ENCODE peak calls at places on chromosomes 12 and 14, in four cellular contexts. O, Z, N and V are unnamed samples.

GRCh38 chr12:9687228-9687627 is 17.7 kb downstream of the CLEC2D start:
- DNase-seq in O (no peak), Z (peak), N (no peak), V (peak)

GRCh38 chr14:105165134-105165704 is 3.4 kb downstream of the JAG2 start:
- DNase-seq in O (no peak), Z (no peak), N (no peak), V (no peak)

GRCh38 chr12:117580718-117581062 is 219.3 kb upstream of the NOS1 start:
- DNase-seq in O (no peak), Z (peak), N (no peak), V (peak)

GRCh38 chr12:131642101-131642540 is 68.8 kb upstream of the SFSWAP start:
- DNase-seq in O (peak), Z (peak), N (no peak), V (peak)

GRCh38 chr14:104665663-104666522 is 23.5 kb upstream of the INF2 start:
- DNase-seq in O (peak), Z (no peak), N (no peak), V (peak)

GRCh38 chr12:105018761-105019160 is 32.6 kb downstream of the NOPCHAP1 start:
- DNase-seq in O (no peak), Z (no peak), N (no peak), V (no peak)

GRCh38 chr12:118330421-118331018 is 42.2 kb downstream of the TAOK3 start:
- DNase-seq in O (no peak), Z (peak), N (no peak), V (no peak)

GRCh38 chr14:74299061-74299545 is 3.6 kb downstream of the ABCD4 start:
- DNase-seq in O (no peak), Z (no peak), N (no peak), V (peak)

GRCh38 chr12:130965668-130966067 is 12.0 kb downstream of the ADGRD1 start:
- DNase-seq in O (no peak), Z (no peak), N (no peak), V (no peak)

GRCh38 chr14:55605793-55606192 is 25.8 kb downstream of the KTN1 start:
- DNase-seq in O (peak), Z (no peak), N (no peak), V (no peak)

GRCh38 chr14:100555436-100556067 is 31.7 kb downstream of the BEGAIN start:
- DNase-seq in O (no peak), Z (no peak), N (no peak), V (no peak)

GRCh38 chr12:49983892-49984291 is 11.1 kb downstream of the AQP6 start:
- DNase-seq in O (no peak), Z (peak), N (no peak), V (no peak)

GRCh38 chr14:78417532-78417931 is 247.4 kb downstream of the NRXN3 start:
- DNase-seq in O (no peak), Z (no peak), N (no peak), V (no peak)

GRCh38 chr12:69161835-69162234 is 77.5 kb upstream of the CPSF6 start:
- DNase-seq in O (no peak), Z (no peak), N (no peak), V (no peak)

GRCh38 chr14:67987596-67987995 is 168.0 kb downstream of the RAD51B start:
- DNase-seq in O (no peak), Z (peak), N (no peak), V (no peak)

GRCh38 chr12:130686511-130686981 is 29.6 kb downstream of the RIMBP2 start:
- DNase-seq in O (no peak), Z (no peak), N (no peak), V (no peak)

GRCh38 chr14:73696466-73697390 is 17.5 kb downstream of the PNMA1 start:
- DNase-seq in O (peak), Z (peak), N (peak), V (peak)

GRCh38 chr12:81468206-81468605 is 290.9 kb downstream of the PPFIA2 start:
- DNase-seq in O (no peak), Z (no peak), N (no peak), V (no peak)

GRCh38 chr12:114769634-114770033 is 85.7 kb upstream of the TBX3 start:
- DNase-seq in O (peak), Z (no peak), N (no peak), V (no peak)

GRCh38 chr12:2266666-2267623 is 214.2 kb downstream of the CACNA1C start:
- DNase-seq in O (peak), Z (no peak), N (no peak), V (no peak)

GRCh38 chr12:53804429-53804828 is 52.6 kb upstream of the CISTR start:
- DNase-seq in O (no peak), Z (no peak), N (no peak), V (no peak)

GRCh38 chr12:41965996-41966395 is 178.7 kb downstream of the GXYLT1 start:
- DNase-seq in O (no peak), Z (no peak), N (no peak), V (no peak)

GRCh38 chr12:81543621-81544139 is 215.5 kb downstream of the PPFIA2 start:
- DNase-seq in O (no peak), Z (no peak), N (no peak), V (no peak)

GRCh38 chr12:46788247-46788887 is 37.4 kb downstream of the SLC38A4 start:
- DNase-seq in O (no peak), Z (no peak), N (no peak), V (no peak)

GRCh38 chr12:102659200-102659911 is 179.0 kb upstream of the IGF1 start:
- DNase-seq in O (no peak), Z (no peak), N (no peak), V (no peak)

GRCh38 chr14:99320621-99321235 is 48.7 kb upstream of the BCL11B start:
- DNase-seq in O (no peak), Z (no peak), N (no peak), V (no peak)

GRCh38 chr12:95543305-95543704 is 8.0 kb downstream of the USP44 start:
- DNase-seq in O (no peak), Z (no peak), N (no peak), V (no peak)

GRCh38 chr12:45235087-45236025 is 19.5 kb downstream of the ANO6 start:
- DNase-seq in O (peak), Z (peak), N (no peak), V (peak)

GRCh38 chr14:64731141-64731581 is 26.9 kb downstream of the PLEKHG3 start:
- DNase-seq in O (no peak), Z (no peak), N (no peak), V (no peak)

GRCh38 chr12:79782197-79782890 is 91.6 kb upstream of the PAWR start:
- DNase-seq in O (no peak), Z (no peak), N (no peak), V (no peak)

GRCh38 chr12:53735-54095 is 12.9 kb upstream of the IQSEC3 start:
- DNase-seq in O (no peak), Z (no peak), N (no peak), V (no peak)

GRCh38 chr14:106564058-106564643 is 1037.8 kb downstream of the TMEM121 start:
- DNase-seq in O (peak), Z (peak), N (peak), V (no peak)

GRCh38 chr12:663293-663871 is at the start of gene NINJ2:
- DNase-seq in O (no peak), Z (no peak), N (no peak), V (no peak)

GRCh38 chr14:50399251-50400032 is 2.8 kb upstream of the CDKL1 start:
- DNase-seq in O (no peak), Z (no peak), N (no peak), V (peak)

GRCh38 chr12:6047249-6048227 is 76.9 kb downstream of the VWF start:
- DNase-seq in O (no peak), Z (no peak), N (no peak), V (no peak)

GRCh38 chr12:130970165-130970907 is 16.6 kb downstream of the ADGRD1 start:
- DNase-seq in O (no peak), Z (no peak), N (no peak), V (no peak)

GRCh38 chr14:32370720-32371119 is 41.6 kb downstream of the AKAP6 start:
- DNase-seq in O (no peak), Z (no peak), N (peak), V (peak)
- TF ChIP-seq TCF7L2 in O (no peak), Z (no peak), N (no peak), V (no peak)

GRCh38 chr12:57886590-57887363 is 40.2 kb upstream of the CTDSP2 start:
- DNase-seq in O (no peak), Z (no peak), N (no peak), V (no peak)
- TF ChIP-seq TCF7L2 in O (no peak), Z (no peak), N (no peak), V (no peak)

GRCh38 chr12:109115404-109115757 is 1.0 kb upstream of the ACACB start:
- DNase-seq in O (peak), Z (no peak), N (no peak), V (no peak)

GRCh38 chr12:109114644-109115043 is 1.7 kb upstream of the ACACB start:
- DNase-seq in O (no peak), Z (no peak), N (no peak), V (no peak)

GRCh38 chr12:109113661-109114321 is 2.6 kb upstream of the ACACB start:
- DNase-seq in O (peak), Z (no peak), N (no peak), V (no peak)

GRCh38 chr12:109116611-109116949 is 193 bp downstream of the ACACB start:
- DNase-seq in O (no peak), Z (no peak), N (no peak), V (no peak)

GRCh38 chr12:109115758-109116610 is at the start of gene ACACB:
- DNase-seq in O (peak), Z (no peak), N (no peak), V (no peak)
- TF ChIP-seq TCF7L2 in O (no peak), Z (no peak), N (no peak), V (no peak)

DNA sequence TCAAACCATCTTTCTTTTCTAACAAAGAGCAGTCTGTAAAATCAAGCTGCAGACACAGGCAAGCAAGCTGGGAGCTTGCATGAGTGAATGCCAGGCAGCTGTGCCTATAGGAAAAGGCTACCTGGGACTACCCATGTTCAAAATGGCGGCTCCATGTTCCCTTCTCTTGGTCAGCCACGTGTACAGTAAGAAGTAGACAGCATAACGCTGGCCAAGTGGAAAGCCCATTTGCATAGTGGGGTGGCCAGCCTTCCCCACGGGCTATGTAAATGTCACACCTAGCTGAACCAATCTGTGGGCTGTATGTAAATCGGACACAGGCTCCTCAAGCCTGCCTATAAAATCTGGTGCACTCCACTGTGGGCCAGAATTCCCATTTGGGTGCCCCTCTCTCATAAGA is 117.1 kb downstream of the SYT10 start:
- DNase-seq in O (no peak), Z (peak), N (no peak), V (no peak)
- TF ChIP-seq TCF7L2 in O (no peak), Z (no peak), N (no peak), V (no peak)

DNA sequence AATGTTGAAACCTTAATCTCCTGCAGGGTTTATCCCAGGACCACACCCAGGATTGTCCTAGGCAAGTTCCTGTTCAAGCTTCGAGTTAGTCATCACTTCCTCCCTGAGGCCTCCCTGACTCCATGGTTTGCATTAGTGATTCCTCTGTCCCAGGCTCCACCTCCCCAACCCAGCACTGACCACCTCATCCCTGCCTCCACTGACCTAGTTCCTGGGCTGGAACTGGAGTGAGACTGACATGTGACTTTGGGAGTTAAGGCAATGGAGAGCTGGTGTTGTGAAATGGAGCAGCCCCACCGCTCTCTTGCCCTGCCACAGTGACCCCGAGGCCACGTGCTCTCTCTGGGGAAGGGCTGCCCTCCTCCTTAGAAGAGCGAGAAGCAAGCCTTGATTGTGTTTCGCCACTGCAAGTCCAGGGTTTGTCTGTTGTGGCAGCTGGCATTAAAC is 15.8 kb upstream of the DTX1 start:
- DNase-seq in O (peak), Z (no peak), N (no peak), V (peak)
- TF ChIP-seq TCF7L2 in O (no peak), Z (no peak), N (no peak), V (no peak)

GRCh38 chr12:61757831-61758505 is 502.2 kb upstream of the USP15 start:
- DNase-seq in O (no peak), Z (no peak), N (no peak), V (no peak)
- TF ChIP-seq TCF7L2 in O (no peak), Z (no peak), N (no peak), V (no peak)

GRCh38 chr14:102279688-102280348 is 25.1 kb downstream of the MOK start:
- DNase-seq in O (peak), Z (no peak), N (peak), V (peak)
- TF ChIP-seq TCF7L2 in O (no peak), Z (no peak), N (no peak), V (no peak)